ENCODE peak calls at places on chromosomes 4 and X, in eight cellular contexts. One of them, this sample, is unnamed.

GRCh38 chr4:55154290-55154880 is 29.0 kb upstream of the KDR start:
- DNase-seq in OCI-M1: no peak
- DNase-seq in HEK293T: no peak
- DNase-seq in left cardiac atrium: no peak
- DNase-seq in IMR-90: no peak
- DNase-seq in endodermal cell: no peak
- DNase-seq in CD8-positive, alpha-beta memory T cell: no peak
- DNase-seq in NCI-H510A: no peak
- DNase-seq in this sample: no peak

GRCh38 chr4:7075962-7076693 is 8.3 kb upstream of the GRPEL1 start:
- DNase-seq in OCI-M1: no peak
- DNase-seq in HEK293T: no peak
- DNase-seq in left cardiac atrium: no peak
- DNase-seq in IMR-90: no peak
- DNase-seq in endodermal cell: no peak
- DNase-seq in CD8-positive, alpha-beta memory T cell: no peak
- DNase-seq in NCI-H510A: no peak
- DNase-seq in this sample: no peak

GRCh38 chrX:39601193-39602085 is 496.3 kb downstream of the BCOR start:
- DNase-seq in OCI-M1: no peak
- DNase-seq in HEK293T: no peak
- DNase-seq in left cardiac atrium: no peak
- DNase-seq in IMR-90: no peak
- DNase-seq in endodermal cell: no peak
- DNase-seq in CD8-positive, alpha-beta memory T cell: no peak
- DNase-seq in NCI-H510A: no peak
- DNase-seq in this sample: no peak

GRCh38 chr4:110361921-110362320 is 114.0 kb upstream of the ENPEP start:
- DNase-seq in OCI-M1: peak
- DNase-seq in HEK293T: no peak
- DNase-seq in left cardiac atrium: no peak
- DNase-seq in IMR-90: no peak
- DNase-seq in endodermal cell: no peak
- DNase-seq in CD8-positive, alpha-beta memory T cell: no peak
- DNase-seq in NCI-H510A: no peak
- DNase-seq in this sample: peak

GRCh38 chr4:185112104-185112503 is 31.0 kb upstream of the SLC25A4 start:
- DNase-seq in OCI-M1: peak
- DNase-seq in HEK293T: no peak
- DNase-seq in left cardiac atrium: peak
- DNase-seq in IMR-90: peak
- DNase-seq in endodermal cell: no peak
- DNase-seq in CD8-positive, alpha-beta memory T cell: no peak
- DNase-seq in NCI-H510A: no peak
- DNase-seq in this sample: peak

GRCh38 chr4:54064317-54065275 is at the start of gene CHIC2:
- DNase-seq in OCI-M1: peak
- DNase-seq in HEK293T: peak
- DNase-seq in left cardiac atrium: peak
- DNase-seq in IMR-90: peak
- DNase-seq in endodermal cell: peak
- DNase-seq in CD8-positive, alpha-beta memory T cell: peak
- DNase-seq in NCI-H510A: peak
- DNase-seq in this sample: peak

GRCh38 chr4:38703625-38704024 is 39.6 kb downstream of the KLF3 start:
- DNase-seq in OCI-M1: no peak
- DNase-seq in HEK293T: no peak
- DNase-seq in left cardiac atrium: no peak
- DNase-seq in IMR-90: no peak
- DNase-seq in endodermal cell: no peak
- DNase-seq in CD8-positive, alpha-beta memory T cell: no peak
- DNase-seq in NCI-H510A: no peak
- DNase-seq in this sample: no peak

GRCh38 chr4:74958881-74959280 is 26.0 kb downstream of the PARM1 start:
- DNase-seq in OCI-M1: no peak
- DNase-seq in HEK293T: no peak
- DNase-seq in left cardiac atrium: no peak
- DNase-seq in IMR-90: no peak
- DNase-seq in endodermal cell: no peak
- DNase-seq in CD8-positive, alpha-beta memory T cell: no peak
- DNase-seq in NCI-H510A: no peak
- DNase-seq in this sample: no peak

GRCh38 chr4:149211961-149212360 is 603.7 kb downstream of the IQCM start:
- DNase-seq in OCI-M1: no peak
- DNase-seq in HEK293T: no peak
- DNase-seq in left cardiac atrium: no peak
- DNase-seq in IMR-90: peak
- DNase-seq in endodermal cell: no peak
- DNase-seq in CD8-positive, alpha-beta memory T cell: no peak
- DNase-seq in NCI-H510A: no peak
- DNase-seq in this sample: no peak

GRCh38 chrX:70117738-70118137 is 15.5 kb upstream of the IGBP1 start:
- DNase-seq in OCI-M1: no peak
- DNase-seq in HEK293T: no peak
- DNase-seq in left cardiac atrium: no peak
- DNase-seq in IMR-90: no peak
- DNase-seq in endodermal cell: no peak
- DNase-seq in CD8-positive, alpha-beta memory T cell: no peak
- DNase-seq in NCI-H510A: peak
- DNase-seq in this sample: no peak

GRCh38 chr4:139828966-139829662 is 163.5 kb downstream of the MGST2 start:
- DNase-seq in OCI-M1: no peak
- DNase-seq in HEK293T: no peak
- DNase-seq in left cardiac atrium: no peak
- DNase-seq in IMR-90: no peak
- DNase-seq in endodermal cell: no peak
- DNase-seq in CD8-positive, alpha-beta memory T cell: no peak
- DNase-seq in NCI-H510A: no peak
- DNase-seq in this sample: no peak

GRCh38 chr4:179372242-179372641 is 1930.0 kb upstream of the AGA start:
- DNase-seq in OCI-M1: no peak
- DNase-seq in HEK293T: no peak
- DNase-seq in left cardiac atrium: no peak
- DNase-seq in IMR-90: no peak
- DNase-seq in endodermal cell: no peak
- DNase-seq in CD8-positive, alpha-beta memory T cell: no peak
- DNase-seq in NCI-H510A: no peak
- DNase-seq in this sample: no peak

GRCh38 chr4:155704841-155705404 is 38.3 kb downstream of the GUCY1A1 start:
- DNase-seq in OCI-M1: no peak
- DNase-seq in HEK293T: no peak
- DNase-seq in left cardiac atrium: no peak
- DNase-seq in IMR-90: no peak
- DNase-seq in endodermal cell: no peak
- DNase-seq in CD8-positive, alpha-beta memory T cell: no peak
- DNase-seq in NCI-H510A: no peak
- DNase-seq in this sample: no peak

GRCh38 chr4:140884431-140885058 is 128.4 kb upstream of the TBC1D9 start:
- DNase-seq in OCI-M1: peak
- DNase-seq in HEK293T: peak
- DNase-seq in left cardiac atrium: peak
- DNase-seq in IMR-90: peak
- DNase-seq in endodermal cell: peak
- DNase-seq in CD8-positive, alpha-beta memory T cell: no peak
- DNase-seq in NCI-H510A: no peak
- DNase-seq in this sample: peak

GRCh38 chr4:41881931-41882621 is 53.2 kb upstream of the TMEM33 start:
- DNase-seq in OCI-M1: no peak
- DNase-seq in HEK293T: no peak
- DNase-seq in left cardiac atrium: no peak
- DNase-seq in IMR-90: no peak
- DNase-seq in endodermal cell: peak
- DNase-seq in CD8-positive, alpha-beta memory T cell: no peak
- DNase-seq in NCI-H510A: no peak
- DNase-seq in this sample: no peak

GRCh38 chrX:42093756-42094155 is 170.4 kb upstream of the CASK start:
- DNase-seq in OCI-M1: no peak
- DNase-seq in HEK293T: no peak
- DNase-seq in left cardiac atrium: no peak
- DNase-seq in IMR-90: peak
- DNase-seq in endodermal cell: no peak
- DNase-seq in CD8-positive, alpha-beta memory T cell: no peak
- DNase-seq in NCI-H510A: no peak
- DNase-seq in this sample: peak

GRCh38 chrX:67544281-67544680 is 460 bp downstream of the AR start:
- DNase-seq in OCI-M1: peak
- DNase-seq in HEK293T: no peak
- DNase-seq in left cardiac atrium: peak
- DNase-seq in IMR-90: no peak
- DNase-seq in endodermal cell: no peak
- DNase-seq in CD8-positive, alpha-beta memory T cell: no peak
- DNase-seq in NCI-H510A: no peak
- DNase-seq in this sample: no peak

GRCh38 chr4:26242451-26242850 is 78.4 kb upstream of the RBPJ start:
- DNase-seq in OCI-M1: no peak
- DNase-seq in HEK293T: no peak
- DNase-seq in left cardiac atrium: no peak
- DNase-seq in IMR-90: peak
- DNase-seq in endodermal cell: no peak
- DNase-seq in CD8-positive, alpha-beta memory T cell: no peak
- DNase-seq in NCI-H510A: no peak
- DNase-seq in this sample: peak

GRCh38 chr4:109294006-109294405 is 8.5 kb downstream of the COL25A1 start:
- DNase-seq in OCI-M1: peak
- DNase-seq in HEK293T: peak
- DNase-seq in left cardiac atrium: no peak
- DNase-seq in IMR-90: no peak
- DNase-seq in endodermal cell: peak
- DNase-seq in CD8-positive, alpha-beta memory T cell: no peak
- DNase-seq in NCI-H510A: no peak
- DNase-seq in this sample: peak

GRCh38 chr4:184169225-184169867 is 48.3 kb downstream of the ENPP6 start:
- DNase-seq in OCI-M1: no peak
- DNase-seq in HEK293T: no peak
- DNase-seq in left cardiac atrium: no peak
- DNase-seq in IMR-90: no peak
- DNase-seq in endodermal cell: peak
- DNase-seq in CD8-positive, alpha-beta memory T cell: no peak
- DNase-seq in NCI-H510A: no peak
- DNase-seq in this sample: no peak

GRCh38 chr4:67575889-67576329 is 17.4 kb downstream of the STAP1 start:
- DNase-seq in OCI-M1: no peak
- DNase-seq in HEK293T: peak
- DNase-seq in left cardiac atrium: no peak
- DNase-seq in IMR-90: no peak
- DNase-seq in endodermal cell: no peak
- DNase-seq in CD8-positive, alpha-beta memory T cell: no peak
- DNase-seq in NCI-H510A: no peak
- DNase-seq in this sample: no peak

GRCh38 chr4:26061248-26061986 is 147.4 kb downstream of the SMIM20 start:
- DNase-seq in OCI-M1: peak
- DNase-seq in HEK293T: peak
- DNase-seq in left cardiac atrium: no peak
- DNase-seq in IMR-90: peak
- DNase-seq in endodermal cell: peak
- DNase-seq in CD8-positive, alpha-beta memory T cell: no peak
- DNase-seq in NCI-H510A: no peak
- DNase-seq in this sample: peak

GRCh38 chr4:23920716-23921446 is 31.0 kb upstream of the PPARGC1A start:
- DNase-seq in OCI-M1: no peak
- DNase-seq in HEK293T: no peak
- DNase-seq in left cardiac atrium: no peak
- DNase-seq in IMR-90: no peak
- DNase-seq in endodermal cell: no peak
- DNase-seq in CD8-positive, alpha-beta memory T cell: no peak
- DNase-seq in NCI-H510A: no peak
- DNase-seq in this sample: no peak

GRCh38 chr4:81221303-81222081 is 6.5 kb upstream of the PRKG2 start:
- DNase-seq in OCI-M1: no peak
- DNase-seq in HEK293T: no peak
- DNase-seq in left cardiac atrium: no peak
- DNase-seq in IMR-90: peak
- DNase-seq in endodermal cell: no peak
- DNase-seq in CD8-positive, alpha-beta memory T cell: no peak
- DNase-seq in NCI-H510A: no peak
- DNase-seq in this sample: peak

GRCh38 chr4:31655328-31655727 is 935.2 kb downstream of the PCDH7 start:
- DNase-seq in OCI-M1: no peak
- DNase-seq in HEK293T: no peak
- DNase-seq in left cardiac atrium: no peak
- DNase-seq in IMR-90: peak
- DNase-seq in endodermal cell: no peak
- DNase-seq in CD8-positive, alpha-beta memory T cell: no peak
- DNase-seq in NCI-H510A: no peak
- DNase-seq in this sample: no peak

GRCh38 chr4:76952631-76953587 is 3.4 kb downstream of the SEPTIN11 start:
- DNase-seq in OCI-M1: no peak
- DNase-seq in HEK293T: no peak
- DNase-seq in left cardiac atrium: no peak
- DNase-seq in IMR-90: no peak
- DNase-seq in endodermal cell: no peak
- DNase-seq in CD8-positive, alpha-beta memory T cell: no peak
- DNase-seq in NCI-H510A: no peak
- DNase-seq in this sample: peak

This sample was measured in cardiac fibroblast.